ENCODE peak calls at places on chromosomes 3 and 15, in four cellular contexts. J, B, D and F are unnamed samples.

GRCh38 chr15:65146438-65146837 is 12.8 kb upstream of the PDCD7 start:
- DNase-seq in D (no peak), B (no peak), J (no peak), F (no peak)

GRCh38 chr3:65751123-65751700 is 287.5 kb downstream of the MAGI1 start:
- DNase-seq in J (peak; percentile 46), B (peak; percentile 2), D (no peak), F (no peak)

GRCh38 chr3:89372456-89372855 is 265.0 kb downstream of the EPHA3 start:
- DNase-seq in J (no peak), B (no peak), D (no peak), F (no peak)

GRCh38 chr3:160885791-160886286 is 129.8 kb downstream of the PPM1L start:
- DNase-seq in B (peak; percentile 10), J (peak; percentile 19), D (peak; percentile 13), F (no peak)

GRCh38 chr3:195133462-195133861 is 137.5 kb downstream of the XXYLT1 start:
- DNase-seq in J (no peak), B (no peak), D (no peak), F (no peak)

GRCh38 chr15:55742498-55742926 is 440 bp downstream of the PRTG start:
- DNase-seq in J (no peak), D (no peak), B (peak; percentile 26), F (peak; percentile 22)

GRCh38 chr3:139113231-139113749 is 68.6 kb upstream of the PRR23C start:
- DNase-seq in J (no peak), B (no peak), D (no peak), F (no peak)

GRCh38 chr3:193963808-193964516 is 172.0 kb upstream of the HES1 start:
- DNase-seq in B (no peak), D (peak; percentile 28), J (no peak), F (peak; percentile 25)

GRCh38 chr3:99640214-99640851 is 1.9 kb downstream of the COL8A1 start:
- DNase-seq in B (no peak), J (no peak), D (no peak), F (no peak)

GRCh38 chr3:7445331-7445730 is 584.4 kb downstream of the GRM7 start:
- DNase-seq in J (no peak), D (no peak), B (no peak), F (no peak)

GRCh38 chr3:71710906-71711494 is 14.2 kb downstream of the EIF4E3 start:
- DNase-seq in D (peak; percentile 21), J (peak; percentile 27), B (peak; percentile 30), F (no peak)

GRCh38 chr3:190306513-190307163 is 15.6 kb downstream of the CLDN1 start:
- DNase-seq in J (no peak), B (no peak), D (no peak), F (no peak)

GRCh38 chr3:186932281-186933181 is 2.2 kb downstream of the ST6GAL1 start:
- DNase-seq in J (peak; percentile 28), B (no peak), D (no peak), F (no peak)

GRCh38 chr3:10284496-10284895 is 8.3 kb downstream of the GHRL start:
- DNase-seq in D (peak; percentile 39), J (no peak), B (no peak), F (no peak)

GRCh38 chr15:59616390-59616789 is 4.8 kb downstream of the GCNT3 start:
- DNase-seq in J (no peak), B (no peak), D (no peak), F (no peak)

GRCh38 chr15:43517354-43518072 is at the start of gene MAP1A:
- DNase-seq in B (no peak), D (no peak), J (peak; percentile 88), F (no peak)

GRCh38 chr3:127484601-127485388 is 105.7 kb downstream of the TPRA1 start:
- DNase-seq in J (no peak), B (no peak), D (no peak), F (no peak)

GRCh38 chr15:39976291-39977274 is 42.7 kb downstream of the EIF2AK4 start:
- DNase-seq in B (no peak), D (no peak), J (no peak), F (peak; percentile 31)

GRCh38 chr15:88091444-88092016 is 165.0 kb downstream of the NTRK3 start:
- DNase-seq in B (no peak), J (no peak), D (no peak), F (no peak)

GRCh38 chr3:53026423-53027162 is 19.3 kb downstream of the SFMBT1 start:
- DNase-seq in J (no peak), D (no peak), B (no peak), F (no peak)

GRCh38 chr15:50182233-50183013 is 427 bp downstream of the SLC27A2 start:
- DNase-seq in J (peak; percentile 50), B (peak; percentile 50), D (no peak), F (peak; percentile 49)

GRCh38 chr3:181700168-181701087 is 11.3 kb upstream of the SOX2 start:
- DNase-seq in B (peak; percentile 53), D (peak; percentile 21), J (peak; percentile 74), F (no peak)

GRCh38 chr3:58111513-58112184 is 99.1 kb downstream of the DNASE1L3 start:
- DNase-seq in J (no peak), D (peak; percentile 50), B (no peak), F (no peak)

GRCh38 chr3:65871305-65872141 is 167.2 kb downstream of the MAGI1 start:
- DNase-seq in J (no peak), D (no peak), B (no peak), F (no peak)

GRCh38 chr3:129025108-129025507 is 24.0 kb downstream of the EFCC1 start:
- DNase-seq in B (no peak), J (no peak), D (no peak), F (no peak)

GRCh38 chr3:195150194-195151118 is 120.5 kb downstream of the XXYLT1 start:
- DNase-seq in D (no peak), B (peak; percentile 26), J (peak; percentile 70), F (no peak)

GRCh38 chr15:63857459-63857856 is 23.7 kb upstream of the HERC1 start:
- DNase-seq in D (no peak), J (no peak), B (no peak), F (no peak)

GRCh38 chr3:34011171-34012101 is 213.0 kb downstream of the PDCD6IP start:
- DNase-seq in J (peak; percentile 36), B (no peak), D (no peak), F (no peak)

GRCh38 chr3:14605070-14605469 is 46.5 kb upstream of the CCDC174 start:
- DNase-seq in J (no peak), B (no peak), D (no peak), F (no peak)

GRCh38 chr15:77830041-77830440 is 197.3 kb upstream of the LINGO1 start:
- DNase-seq in D (no peak), J (peak; percentile 22), B (no peak), F (no peak)

GRCh38 chr3:14431928-14432834 is 29.8 kb downstream of the SLC6A6 start:
- DNase-seq in D (peak; percentile 90), B (peak; percentile 96), J (peak; percentile 95), F (peak; percentile 91)

DNA sequence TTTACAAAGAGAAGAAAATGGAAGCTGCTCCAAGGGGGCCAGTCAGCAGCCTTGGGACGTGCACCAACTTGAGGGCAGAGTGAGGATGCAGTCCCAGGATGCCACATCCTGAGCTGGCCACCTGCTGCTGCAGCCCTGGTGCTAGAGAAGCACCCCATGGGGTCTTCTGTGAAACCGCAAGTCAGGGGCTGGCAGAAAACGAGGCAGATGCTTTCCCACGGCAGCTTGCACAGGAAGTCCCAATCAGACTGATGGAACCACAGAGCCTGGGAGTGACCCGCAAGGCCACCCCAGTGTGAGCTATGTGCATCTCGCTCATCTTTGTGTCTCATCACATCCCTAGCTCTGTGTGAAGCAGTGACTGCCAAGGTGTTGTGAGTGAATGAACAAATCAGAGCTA is 76.5 kb downstream of the NUP210 start:
- DNase-seq in D (no peak), B (no peak), J (no peak), F (no peak)
- TF ChIP-seq SPI1 in D (no peak), B (no peak), J (no peak), F (no peak)

GRCh38 chr15:38189651-38190280 is 62.9 kb upstream of the SPRED1 start:
- DNase-seq in J (no peak), D (no peak), B (no peak), F (no peak)
- TF ChIP-seq SPI1 in J (no peak), D (no peak), B (no peak), F (no peak)

GRCh38 chr3:118760611-118761606 is 273.7 kb downstream of the IGSF11 start:
- DNase-seq in B (no peak), D (no peak), J (no peak), F (no peak)
- TF ChIP-seq SPI1 in B (no peak), D (no peak), J (no peak), F (no peak)

DNA sequence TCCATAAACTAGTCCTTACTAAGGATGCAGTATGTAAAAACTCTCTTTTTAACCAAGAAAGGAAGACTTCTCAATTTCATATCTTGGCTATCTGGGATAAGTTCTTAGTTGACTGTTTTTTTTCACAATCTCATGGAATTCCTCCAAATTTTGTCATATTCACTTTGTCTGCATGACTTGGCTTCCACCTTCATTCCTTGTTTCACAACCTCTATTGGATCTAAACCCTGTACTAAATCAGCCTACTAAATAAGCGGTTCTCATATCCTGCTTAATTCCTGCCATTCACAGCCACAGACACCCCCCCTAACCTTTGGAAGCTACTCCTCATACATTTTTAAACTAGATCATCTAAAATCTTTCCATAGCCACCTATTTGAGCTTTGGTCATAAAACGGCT is 370.6 kb upstream of the NAALADL2 start:
- DNase-seq in B (no peak), J (no peak), D (no peak), F (no peak)
- TF ChIP-seq SPI1 in B (no peak), J (no peak), D (no peak), F (no peak)

GRCh38 chr15:74786659-74787165 is 4.8 kb downstream of the CSK start:
- DNase-seq in J (no peak), B (no peak), D (no peak), F (no peak)
- TF ChIP-seq SPI1 in J (no peak), B (no peak), D (no peak), F (no peak)

GRCh38 chr3:185778821-185779220 is 46.0 kb downstream of the IGF2BP2 start:
- DNase-seq in J (no peak), B (no peak), D (no peak), F (no peak)

GRCh38 chr3:185781759-185782158 is 43.1 kb downstream of the IGF2BP2 start:
- DNase-seq in D (no peak), J (no peak), B (no peak), F (no peak)

GRCh38 chr3:185778069-185778468 is 46.8 kb downstream of the IGF2BP2 start:
- DNase-seq in B (no peak), J (no peak), D (no peak), F (no peak)

GRCh38 chr3:185784317-185784716 is 40.5 kb downstream of the IGF2BP2 start:
- DNase-seq in J (no peak), B (no peak), D (no peak), F (no peak)

GRCh38 chr3:185779461-185779860 is 45.4 kb downstream of the IGF2BP2 start:
- DNase-seq in B (no peak), D (no peak), J (no peak), F (no peak)
- TF ChIP-seq SPI1 in B (no peak), D (no peak), J (no peak), F (no peak)